ENCODE peak calls at places on chromosomes 7 and 10, in four cellular contexts. J is K562, U is HepG2, M is WTC11. K is an unnamed sample.

GRCh38 chr7:16063241-16063640 is 358.1 kb downstream of the CRPPA start:
- DNase-seq in U (no peak), M (no peak), J (no peak), K (no peak)

GRCh38 chr10:127999291-127999690 is 92.4 kb downstream of the PTPRE start:
- DNase-seq in M (no peak), J (no peak), U (no peak), K (no peak)

GRCh38 chr7:141003172-141004080 is 11.3 kb downstream of the MRPS33 start:
- DNase-seq in J (no peak), M (no peak), U (peak), K (no peak)

GRCh38 chr10:112227331-112227961 is 43.9 kb upstream of the GPAM start:
- DNase-seq in U (peak), J (no peak), M (no peak), K (no peak)

GRCh38 chr10:36057180-36057579 is 415.1 kb upstream of the FZD8 start:
- DNase-seq in M (no peak), J (no peak), U (no peak), K (no peak)

GRCh38 chr10:116014326-116014725 is 258.7 kb downstream of the GFRA1 start:
- DNase-seq in M (no peak), U (no peak), J (no peak), K (no peak)

GRCh38 chr7:26292768-26293560 is 1.3 kb downstream of the SNX10 start:
- DNase-seq in M (peak), J (no peak), U (peak), K (no peak)

GRCh38 chr7:157565981-157566630 is 229.3 kb downstream of the DNAJB6 start:
- DNase-seq in U (no peak), J (no peak), M (no peak), K (no peak)

GRCh38 chr10:60282771-60283353 is 106.8 kb downstream of the ANK3 start:
- DNase-seq in U (peak), J (no peak), M (no peak), K (peak)

GRCh38 chr7:128407751-128408708 is 1.8 kb downstream of the IMPDH1 start:
- DNase-seq in M (no peak), U (no peak), J (no peak), K (no peak)

GRCh38 chr7:7795203-7795602 is 76.8 kb upstream of the RPA3 start:
- DNase-seq in J (no peak), M (no peak), U (no peak), K (no peak)

GRCh38 chr7:7793249-7793648 is 74.8 kb upstream of the RPA3 start:
- DNase-seq in U (no peak), M (no peak), J (no peak), K (no peak)

GRCh38 chr7:7793921-7794320 is 75.5 kb upstream of the RPA3 start:
- DNase-seq in J (no peak), U (no peak), M (no peak), K (no peak)

GRCh38 chr7:7798510-7798909 is 80.1 kb upstream of the RPA3 start:
- DNase-seq in M (no peak), J (no peak), U (no peak), K (no peak)

GRCh38 chr7:7795736-7796135 is 77.3 kb upstream of the RPA3 start:
- DNase-seq in M (no peak), J (no peak), U (peak), K (peak)
- TF ChIP-seq NR3C1 in M (no peak), J (no peak), U (no peak), K (no peak)

GRCh38 chr7:1936531-1937251 is 266.6 kb downstream of the ELFN1 start:
- DNase-seq in U (no peak), M (no peak), J (no peak), K (no peak)
- TF ChIP-seq NR3C1 in U (no peak), M (no peak), J (no peak), K (no peak)

GRCh38 chr7:99305473-99306260 is 20.0 kb upstream of the ARPC1A start:
- DNase-seq in U (no peak), M (no peak), J (no peak), K (no peak)

GRCh38 chr7:99309141-99309540 is 16.6 kb upstream of the ARPC1A start:
- DNase-seq in U (no peak), M (no peak), J (no peak), K (no peak)

GRCh38 chr7:99311702-99312101 is 14.0 kb upstream of the ARPC1A start:
- DNase-seq in J (no peak), U (no peak), M (no peak), K (no peak)

GRCh38 chr7:99310004-99310403 is 15.7 kb upstream of the ARPC1A start:
- DNase-seq in J (no peak), M (no peak), U (no peak), K (no peak)

GRCh38 chr7:99308461-99309074 is 17.1 kb upstream of the ARPC1A start:
- DNase-seq in J (no peak), U (no peak), M (no peak), K (no peak)
- TF ChIP-seq NR3C1 in J (no peak), U (no peak), M (no peak), K (no peak)

DNA sequence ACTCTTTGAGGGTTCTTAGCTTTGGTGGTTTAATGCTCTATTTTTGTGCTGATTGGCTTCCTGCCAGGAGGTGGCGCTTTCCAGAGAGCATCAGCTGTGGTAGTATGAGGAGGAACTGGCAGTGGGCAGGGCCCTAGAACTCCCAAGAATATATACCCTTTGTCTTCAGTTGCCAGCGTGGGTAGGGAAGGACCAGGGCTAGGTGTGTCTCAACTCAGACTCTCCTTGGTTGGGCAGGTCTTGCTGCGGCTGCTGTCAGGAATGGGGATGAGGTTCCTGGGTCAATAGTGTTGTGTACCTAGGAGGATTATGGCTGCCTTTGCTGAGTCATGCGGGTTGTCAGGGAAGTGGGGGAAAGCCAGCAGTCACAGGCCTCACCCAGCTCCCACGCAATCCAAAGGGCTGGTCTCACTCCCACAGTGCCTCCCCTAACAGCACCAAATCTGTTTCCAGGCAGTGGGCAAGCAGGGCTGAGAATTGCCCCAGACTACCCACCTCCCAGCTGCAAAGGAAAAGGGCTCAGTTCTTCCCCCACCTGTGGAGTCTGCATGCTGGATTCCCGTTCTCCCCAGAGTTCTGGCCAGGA is 191.5 kb downstream of the PHTF2 start:
- DNase-seq in U (no peak), J (peak), M (peak), K (no peak)
- TF ChIP-seq NR3C1 in U (no peak), J (no peak), M (no peak), K (no peak)

GRCh38 chr7:51227861-51228260 is 88.7 kb downstream of the COBL start:
- DNase-seq in M (no peak), J (no peak), U (no peak), K (no peak)
- TF ChIP-seq NR3C1 in M (no peak), J (no peak), U (no peak), K (no peak)

DNA sequence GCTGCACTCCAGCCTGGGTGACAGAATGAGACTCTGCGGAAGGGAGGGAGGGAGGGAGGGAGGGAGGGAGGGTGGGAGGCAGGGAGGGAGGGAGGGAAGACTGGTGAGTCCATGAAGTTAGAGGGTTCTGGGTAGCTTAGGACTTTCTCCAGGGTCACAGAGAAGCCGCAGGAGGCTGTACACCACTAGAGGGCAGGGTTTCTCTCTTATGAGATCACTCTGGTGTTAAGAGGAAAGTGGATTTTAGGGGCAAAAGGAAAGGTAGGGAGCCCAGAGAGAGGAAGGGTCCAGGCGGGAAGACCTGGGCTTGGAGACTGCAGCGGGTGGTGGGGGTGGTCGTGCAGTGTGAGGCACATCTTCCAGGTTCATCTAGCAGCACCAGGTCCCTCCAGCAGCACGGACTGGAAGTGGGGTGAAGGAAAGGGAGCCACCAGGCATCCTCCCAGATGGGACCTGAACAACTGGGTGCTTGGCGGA is 48.7 kb upstream of the SLC29A3 start:
- DNase-seq in M (peak), U (peak), J (peak), K (peak)
- TF ChIP-seq NR3C1 in M (no peak), U (no peak), J (no peak), K (no peak)

DNA sequence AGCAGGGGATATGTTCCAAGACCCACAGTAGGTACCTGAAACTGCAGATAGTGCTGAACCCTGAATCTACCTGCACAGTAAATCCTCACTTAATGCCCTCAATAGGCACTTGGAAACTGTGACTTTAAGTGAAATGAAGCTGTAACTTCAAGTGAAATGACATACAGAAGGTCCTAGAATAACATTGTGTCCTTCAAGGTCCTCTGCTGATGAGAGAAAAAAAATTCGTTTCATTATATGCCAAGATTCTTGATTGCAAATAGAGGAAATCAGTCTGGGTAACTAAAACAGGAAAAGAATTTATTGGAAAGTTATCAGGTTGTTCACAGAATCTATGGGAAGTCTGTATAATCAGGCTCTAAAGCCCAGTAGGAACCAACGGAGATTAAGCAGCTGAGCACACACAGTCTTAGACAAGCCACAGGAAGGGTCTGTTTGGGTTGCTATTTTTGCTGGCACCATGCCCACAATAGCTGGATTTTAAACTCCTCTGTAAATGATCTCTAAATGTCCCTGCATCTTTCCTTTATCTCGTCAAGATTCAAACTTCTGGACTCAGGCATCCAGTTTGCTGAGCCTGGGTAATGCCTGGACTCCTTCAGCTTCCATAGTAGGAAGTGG is 57.5 kb downstream of the EXOC4 start:
- DNase-seq in M (no peak), J (no peak), U (peak), K (no peak)
- TF ChIP-seq NR3C1 in M (no peak), J (no peak), U (no peak), K (no peak)

GRCh38 chr7:105024734-105025133 is 10.7 kb downstream of the KMT2E start:
- DNase-seq in J (no peak), U (peak), M (no peak), K (no peak)
- TF ChIP-seq NR3C1 in J (no peak), U (no peak), M (no peak), K (no peak)

DNA sequence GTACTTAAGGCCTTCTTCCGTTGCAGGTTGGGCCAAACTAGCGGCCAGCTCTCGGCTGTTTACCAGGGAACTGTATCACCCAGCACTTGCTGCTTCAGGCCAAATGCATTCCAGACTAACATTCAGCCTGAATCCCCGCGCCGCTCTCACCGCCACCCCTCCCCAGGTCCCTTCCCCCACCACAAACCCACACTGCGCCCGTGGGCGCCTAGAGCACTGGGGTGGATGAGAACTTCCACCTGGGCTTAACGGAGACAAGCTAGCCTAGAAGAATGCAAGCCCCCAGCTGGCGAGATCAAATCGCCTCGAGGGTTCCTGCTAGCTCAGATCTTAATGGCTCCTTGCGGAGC is 641 bp downstream of the TCAF1 start:
- DNase-seq in M (no peak), U (peak), J (no peak), K (peak)
- TF ChIP-seq NR3C1 in M (no peak), U (no peak), J (no peak), K (no peak)

K was measured in A549.